ENCODE peak calls at places on chromosomes 6 and 20, in seven cellular contexts. I is activated CD4-positive, alpha-beta T cell treated with anti-CD3 and anti-CD28 coated beads, Interleukin-2, amount 50 U/mL, for 1 hour; E is T-helper 2 cell; O is D341Med; K is IMR-90; V is fibroblast of mammary gland; Q is left colon. N is an unnamed sample.

GRCh38 chr6:137353346-137353745 is 134.2 kb upstream of the IFNGR1 start:
- DNase-seq in I (no peak), E (peak; percentile 53), O (no peak), K (no peak), V (no peak), Q (no peak), N (no peak)

GRCh38 chr6:115934145-115934544 is 126.5 kb downstream of the FRK start:
- DNase-seq in I (no peak), E (no peak), O (no peak), K (no peak), V (no peak), Q (no peak), N (no peak)

GRCh38 chr6:13524801-13525508 is 37.6 kb upstream of the GFOD1 start:
- DNase-seq in I (no peak), E (no peak), O (no peak), K (no peak), V (no peak), Q (peak; percentile 35), N (no peak)

GRCh38 chr20:20409326-20409725 is 41.4 kb downstream of the INSM1 start:
- DNase-seq in I (no peak), E (no peak), O (no peak), K (no peak), V (no peak), Q (no peak), N (no peak)

GRCh38 chr6:21816231-21816630 is 222.7 kb downstream of the SOX4 start:
- DNase-seq in I (no peak), E (no peak), O (no peak), K (no peak), V (no peak), Q (no peak), N (no peak)

GRCh38 chr6:167588181-167588919 is 238.4 kb upstream of the AFDN start:
- DNase-seq in I (no peak), E (no peak), O (peak; percentile 6), K (no peak), V (no peak), Q (no peak), N (no peak)

GRCh38 chr20:44056010-44056698 is 130.8 kb downstream of the JPH2 start:
- DNase-seq in I (peak; percentile 63), E (peak; percentile 37), O (peak; percentile 64), K (no peak), V (no peak), Q (peak; percentile 43), N (no peak)

GRCh38 chr20:48897298-48898044 is 24.0 kb upstream of the ARFGEF2 start:
- DNase-seq in I (no peak), E (no peak), O (no peak), K (peak; percentile 92), V (peak; percentile 80), Q (no peak), N (no peak)

GRCh38 chr6:100554228-100554627 is 89.5 kb upstream of the SIM1 start:
- DNase-seq in I (no peak), E (no peak), O (no peak), K (no peak), V (no peak), Q (no peak), N (no peak)

GRCh38 chr6:81988446-81988845 is 236.0 kb upstream of the TENT5A start:
- DNase-seq in I (no peak), E (no peak), O (no peak), K (no peak), V (no peak), Q (no peak), N (no peak)

GRCh38 chr6:24228681-24229255 is 102.8 kb downstream of the NRSN1 start:
- DNase-seq in I (no peak), E (no peak), O (no peak), K (peak; percentile 6), V (peak; percentile 95), Q (no peak), N (no peak)

GRCh38 chr6:44006872-44007303 is 120.4 kb downstream of the MRPL14 start:
- DNase-seq in I (no peak), E (no peak), O (no peak), K (no peak), V (no peak), Q (no peak), N (no peak)

GRCh38 chr6:63426844-63427243 is 107.1 kb upstream of the LGSN start:
- DNase-seq in I (no peak), E (no peak), O (no peak), K (no peak), V (no peak), Q (no peak), N (no peak)

GRCh38 chr6:163554663-163555062 is 140.1 kb downstream of the QKI start:
- DNase-seq in I (peak; percentile 61), E (peak; percentile 63), O (peak; percentile 47), K (peak; percentile 34), V (peak; percentile 69), Q (peak; percentile 52), N (no peak)

GRCh38 chr6:45445364-45445748 is 67.6 kb upstream of the SUPT3H start:
- DNase-seq in I (no peak), E (no peak), O (no peak), K (peak; percentile 35), V (no peak), Q (no peak), N (no peak)

GRCh38 chr6:160979063-160979708 is 12.4 kb upstream of the MAP3K4 start:
- DNase-seq in I (no peak), E (no peak), O (peak; percentile 48), K (peak; percentile 74), V (peak; percentile 53), Q (no peak), N (no peak)

GRCh38 chr6:137218473-137218916 is 690 bp downstream of the IFNGR1 start:
- DNase-seq in I (peak; percentile 36), E (peak; percentile 78), O (peak; percentile 41), K (peak; percentile 52), V (peak; percentile 76), Q (peak; percentile 35), N (no peak)

GRCh38 chr6:145042559-145042958 is 692.8 kb downstream of the EPM2A start:
- DNase-seq in I (no peak), E (no peak), O (no peak), K (no peak), V (no peak), Q (no peak), N (no peak)

GRCh38 chr20:62496525-62497218 is 20.9 kb upstream of the GATA5 start:
- DNase-seq in I (peak; percentile 28), E (peak; percentile 25), O (peak; percentile 84), K (no peak), V (no peak), Q (peak; percentile 43), N (no peak)

GRCh38 chr20:35144694-35145093 is 2.4 kb downstream of the EDEM2 start:
- DNase-seq in I (no peak), E (no peak), O (no peak), K (no peak), V (no peak), Q (no peak), N (no peak)

GRCh38 chr6:5181494-5182287 is 79.1 kb downstream of the LYRM4 start:
- DNase-seq in I (no peak), E (no peak), O (no peak), K (no peak), V (no peak), Q (no peak), N (no peak)

GRCh38 chr20:33561981-33562601 is 72.2 kb downstream of the CBFA2T2 start:
- DNase-seq in I (no peak), E (no peak), O (peak; percentile 80), K (peak; percentile 95), V (peak; percentile 99), Q (peak; percentile 87), N (peak; percentile 82)

GRCh38 chr20:63963784-63964301 is 5.9 kb downstream of the ZNF512B start:
- DNase-seq in I (no peak), E (no peak), O (no peak), K (no peak), V (no peak), Q (no peak), N (no peak)

GRCh38 chr20:40442181-40442963 is 246.7 kb downstream of the MAFB start:
- DNase-seq in I (no peak), E (no peak), O (no peak), K (no peak), V (peak; percentile 14), Q (no peak), N (no peak)

GRCh38 chr6:150307520-150307919 is 61.3 kb upstream of the IYD start:
- DNase-seq in I (no peak), E (no peak), O (no peak), K (no peak), V (no peak), Q (no peak), N (no peak)

N was measured in lung.